ENCODE peak calls at places on chromosomes 3 and 15, in six cellular contexts. V is H1, X is HepG2, R is WTC11, G is K562, S is GM12878. L is an unnamed sample.

GRCh38 chr15:74188216-74188615 is 14.4 kb downstream of the STRA6 start:
- DNase-seq in S (no peak), X (no peak), V (no peak), G (no peak), R (no peak), L (no peak)

GRCh38 chr3:48273594-48274211 is 32.8 kb downstream of the ZNF589 start:
- DNase-seq in R (peak; percentile 65), V (peak; percentile 39), G (peak; percentile 61), X (peak; percentile 66), S (peak; percentile 30), L (peak; percentile 89)

GRCh38 chr15:75659928-75660645 is 12.4 kb downstream of the SNX33 start:
- DNase-seq in V (no peak), R (no peak), G (no peak), S (no peak), X (no peak), L (no peak)

GRCh38 chr15:64865998-64866520 is 24.3 kb downstream of the PLEKHO2 start:
- DNase-seq in R (peak; percentile 72), G (no peak), S (no peak), V (peak; percentile 79), X (no peak), L (peak; percentile 82)

GRCh38 chr3:196341142-196341541 is 3.0 kb upstream of the TM4SF19 start:
- DNase-seq in V (no peak), X (no peak), R (no peak), S (no peak), G (no peak), L (no peak)

GRCh38 chr15:71136159-71137137 is 21.2 kb downstream of the THSD4 start:
- DNase-seq in R (no peak), S (no peak), V (no peak), G (no peak), X (no peak), L (peak; percentile 37)

GRCh38 chr3:150675587-150675986 is 28.1 kb downstream of the ERICH6 start:
- DNase-seq in S (no peak), X (no peak), R (no peak), V (no peak), G (no peak), L (peak; percentile 6)

GRCh38 chr3:105304487-105304886 is 62.2 kb upstream of the ALCAM start:
- DNase-seq in X (no peak), R (no peak), S (no peak), G (no peak), V (no peak), L (no peak)

GRCh38 chr3:66797916-66798560 is 200.1 kb upstream of the KBTBD8 start:
- DNase-seq in X (no peak), V (peak; percentile 78), G (no peak), S (no peak), R (peak; percentile 71), L (peak; percentile 87)

GRCh38 chr3:148792540-148792939 is 35.1 kb upstream of the CPB1 start:
- DNase-seq in R (no peak), V (no peak), G (no peak), X (no peak), S (no peak), L (no peak)

GRCh38 chr3:69446402-69447072 is 60.6 kb upstream of the FRMD4B start:
- DNase-seq in R (no peak), G (no peak), S (no peak), V (no peak), X (no peak), L (no peak)

GRCh38 chr15:25183581-25184330 is 229.0 kb downstream of the SNRPN start:
- DNase-seq in G (no peak), V (no peak), R (no peak), X (no peak), S (no peak), L (no peak)

GRCh38 chr3:10997196-10997595 is 4.6 kb downstream of the SLC6A1 start:
- DNase-seq in S (no peak), V (no peak), X (no peak), R (no peak), G (no peak), L (no peak)

GRCh38 chr15:52733696-52734255 is 54.6 kb upstream of the ATOSA start:
- DNase-seq in R (no peak), V (no peak), S (no peak), X (no peak), G (no peak), L (no peak)

GRCh38 chr15:82552861-82553260 is 12.6 kb upstream of the RPS17 start:
- DNase-seq in G (no peak), R (no peak), X (no peak), S (no peak), V (no peak), L (no peak)

GRCh38 chr3:155241559-155241958 is 51.9 kb downstream of the STRIT1 start:
- DNase-seq in X (no peak), G (no peak), R (no peak), S (no peak), V (no peak), L (no peak)

GRCh38 chr3:100993309-100993708 is at the start of gene ABI3BP:
- DNase-seq in G (peak; percentile 14), R (peak; percentile 16), S (no peak), X (no peak), V (no peak), L (no peak)

GRCh38 chr3:170953736-170954135 is 45.3 kb upstream of the EIF5A2 start:
- DNase-seq in G (no peak), R (no peak), V (no peak), X (no peak), S (no peak), L (no peak)

GRCh38 chr15:63985221-63986184 is 60.8 kb downstream of the DAPK2 start:
- DNase-seq in V (no peak), S (no peak), X (no peak), G (no peak), R (no peak), L (no peak)

GRCh38 chr15:44144193-44144592 is 50.9 kb downstream of the FRMD5 start:
- DNase-seq in X (no peak), S (no peak), R (no peak), V (no peak), G (no peak), L (no peak)
- TF ChIP-seq CREB1 in X (no peak), S (no peak), R (no peak), V (no peak), G (no peak), L (no peak)

GRCh38 chr3:8341853-8342252 is 159.8 kb upstream of the LMCD1 start:
- DNase-seq in R (no peak), V (no peak), X (no peak), G (no peak), S (no peak), L (no peak)

GRCh38 chr3:8338424-8338823 is 163.2 kb upstream of the LMCD1 start:
- DNase-seq in R (no peak), G (no peak), S (no peak), X (no peak), V (no peak), L (peak; percentile 42)

DNA sequence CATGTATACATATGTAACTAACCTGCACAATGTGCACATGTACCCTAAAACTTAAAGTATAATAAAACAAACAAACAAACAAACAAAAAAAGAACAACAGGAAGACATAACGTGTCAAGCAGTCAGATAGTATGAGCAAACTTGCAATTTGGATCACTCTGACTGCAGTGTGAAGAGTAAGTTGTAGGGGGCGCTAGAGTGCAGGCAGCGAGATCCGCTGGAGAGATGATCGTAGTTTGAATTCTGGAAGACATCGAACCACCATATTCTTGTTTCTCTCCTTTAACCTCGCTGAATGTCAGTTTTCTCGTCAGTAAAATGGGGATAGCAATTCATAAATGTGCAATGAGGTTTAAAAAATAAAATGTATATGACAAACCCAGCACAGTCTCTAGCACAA is 165.2 kb upstream of the LMCD1 start:
- DNase-seq in V (no peak), G (peak; percentile 20), S (no peak), X (peak; percentile 3), R (peak; percentile 56), L (peak; percentile 67)
- TF ChIP-seq CTCF in V (peak; percentile 68), G (peak; percentile 42), S (peak; percentile 11), X (peak; percentile 60), R (peak; percentile 85), L (peak; percentile 87)

DNA sequence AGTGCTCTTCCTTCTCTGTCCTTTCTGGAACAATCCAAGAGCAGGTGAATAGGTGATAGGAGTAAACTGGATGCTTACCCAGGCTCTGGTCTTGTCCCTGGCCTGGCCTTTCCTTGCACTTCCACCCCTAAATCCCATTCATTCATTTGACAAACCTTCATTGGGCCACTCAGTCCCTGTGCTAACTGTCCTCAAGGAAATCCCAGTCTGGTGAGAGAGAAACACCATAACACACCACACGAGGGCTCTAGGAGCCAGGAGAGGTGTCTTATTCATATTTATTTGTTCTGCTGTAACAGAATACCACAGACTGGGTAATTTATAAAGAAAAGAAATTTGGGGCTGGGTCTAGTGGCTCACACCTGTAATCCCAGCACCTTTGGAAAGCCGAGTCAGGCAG is 22.8 kb downstream of the EFCC1 start:
- DNase-seq in V (no peak), R (no peak), G (peak; percentile 22), X (no peak), S (no peak), L (no peak)
- TF ChIP-seq CREB1 in V (no peak), R (no peak), G (no peak), X (no peak), S (no peak), L (no peak)

GRCh38 chr15:49620174-49620573 is 444 bp downstream of the FAM227B start:
- DNase-seq in X (no peak), S (no peak), R (no peak), V (no peak), G (no peak), L (peak; percentile 5)
- TF ChIP-seq CTCF in X (no peak), S (no peak), R (no peak), V (no peak), G (no peak), L (no peak)

GRCh38 chr3:16322189-16322588 is 57.2 kb downstream of the OXNAD1 start:
- DNase-seq in S (no peak), V (no peak), G (no peak), R (no peak), X (no peak), L (no peak)
- TF ChIP-seq CREB1 in S (no peak), V (no peak), G (no peak), R (no peak), X (no peak), L (no peak)